ENCODE peak calls at places on chromosomes 2 and 18, in seven cellular contexts. G is H1, X is HepG2, N is K562, J is HCT116, V is GM12878, Q is SK-N-SH. L is an unnamed sample.

GRCh38 chr2:174835797-174836255 is 71.6 kb upstream of the CHRNA1 start:
- DNase-seq in G (peak), N (no peak), V (no peak), J (no peak), Q (no peak), X (no peak), L (no peak)

GRCh38 chr18:7482342-7482741 is 84.8 kb upstream of the PTPRM start:
- DNase-seq in Q (no peak), N (no peak), G (no peak), J (no peak), V (no peak), X (no peak), L (no peak)

GRCh38 chr18:78973357-78974083 is 6.1 kb upstream of the SALL3 start:
- DNase-seq in Q (no peak), J (no peak), G (no peak), V (no peak), X (no peak), N (no peak), L (no peak)

GRCh38 chr2:120536141-120536540 is 190.2 kb downstream of the INHBB start:
- DNase-seq in X (no peak), G (no peak), N (no peak), J (no peak), Q (no peak), V (no peak), L (no peak)

GRCh38 chr18:79687806-79688205 is 8.2 kb downstream of the CTDP1 start:
- DNase-seq in X (no peak), J (no peak), Q (peak), N (no peak), V (no peak), G (no peak), L (no peak)

GRCh38 chr18:24319757-24320156 is 77.9 kb downstream of the OSBPL1A start:
- DNase-seq in G (no peak), X (no peak), V (no peak), Q (peak), N (no peak), J (no peak), L (no peak)

GRCh38 chr2:88880441-88880953 is 189.0 kb downstream of the RPIA start:
- DNase-seq in J (peak), Q (peak), G (no peak), N (peak), X (peak), V (no peak), L (peak)

GRCh38 chr2:23135481-23136100 is 249.4 kb upstream of the KLHL29 start:
- DNase-seq in N (no peak), J (no peak), X (no peak), G (peak), V (no peak), Q (no peak), L (no peak)

GRCh38 chr2:16218651-16219050 is 278.3 kb downstream of the MYCN start:
- DNase-seq in V (no peak), X (peak), Q (peak), G (no peak), N (peak), J (peak), L (no peak)

GRCh38 chr2:207254526-207255464 is 89.0 kb upstream of the KLF7 start:
- DNase-seq in G (no peak), J (no peak), V (no peak), Q (no peak), X (no peak), N (no peak), L (no peak)

GRCh38 chr18:36153203-36153602 is 23.5 kb downstream of the ELP2 start:
- DNase-seq in Q (no peak), V (no peak), X (peak), J (no peak), G (no peak), N (no peak), L (no peak)

GRCh38 chr2:183037281-183037659 is 987 bp downstream of the NCKAP1 start:
- DNase-seq in N (no peak), J (peak), V (no peak), Q (no peak), G (no peak), X (peak), L (no peak)

GRCh38 chr2:208222351-208222750 is 32.5 kb downstream of the IDH1 start:
- DNase-seq in V (no peak), J (no peak), Q (no peak), X (no peak), G (no peak), N (peak), L (no peak)

GRCh38 chr2:121071058-121071504 is 213.9 kb downstream of the TFCP2L1 start:
- DNase-seq in G (no peak), X (peak), N (peak), J (peak), Q (peak), V (no peak), L (no peak)

GRCh38 chr2:132911726-132912724 is 242.0 kb upstream of the LYPD1 start:
- DNase-seq in X (no peak), J (no peak), G (no peak), N (no peak), V (no peak), Q (peak), L (no peak)

GRCh38 chr2:9910699-9911098 is 40.8 kb upstream of the GRHL1 start:
- DNase-seq in Q (no peak), N (no peak), V (no peak), G (no peak), J (no peak), X (no peak), L (no peak)

GRCh38 chr2:3313845-3314375 is 63.7 kb downstream of the EIPR1 start:
- DNase-seq in X (no peak), Q (peak), J (no peak), V (no peak), G (no peak), N (no peak), L (no peak)

GRCh38 chr2:101737478-101738240 is 40.2 kb downstream of the MAP4K4 start:
- DNase-seq in V (no peak), Q (no peak), G (no peak), N (no peak), X (no peak), J (no peak), L (no peak)

GRCh38 chr2:201205516-201205850 is 22.5 kb downstream of the CASP10 start:
- DNase-seq in Q (no peak), J (no peak), V (no peak), X (no peak), N (no peak), G (no peak), L (no peak)

GRCh38 chr2:174510583-174511189 is 23.9 kb upstream of the GPR155 start:
- DNase-seq in G (no peak), V (no peak), Q (no peak), N (no peak), X (peak), J (peak), L (no peak)

DNA sequence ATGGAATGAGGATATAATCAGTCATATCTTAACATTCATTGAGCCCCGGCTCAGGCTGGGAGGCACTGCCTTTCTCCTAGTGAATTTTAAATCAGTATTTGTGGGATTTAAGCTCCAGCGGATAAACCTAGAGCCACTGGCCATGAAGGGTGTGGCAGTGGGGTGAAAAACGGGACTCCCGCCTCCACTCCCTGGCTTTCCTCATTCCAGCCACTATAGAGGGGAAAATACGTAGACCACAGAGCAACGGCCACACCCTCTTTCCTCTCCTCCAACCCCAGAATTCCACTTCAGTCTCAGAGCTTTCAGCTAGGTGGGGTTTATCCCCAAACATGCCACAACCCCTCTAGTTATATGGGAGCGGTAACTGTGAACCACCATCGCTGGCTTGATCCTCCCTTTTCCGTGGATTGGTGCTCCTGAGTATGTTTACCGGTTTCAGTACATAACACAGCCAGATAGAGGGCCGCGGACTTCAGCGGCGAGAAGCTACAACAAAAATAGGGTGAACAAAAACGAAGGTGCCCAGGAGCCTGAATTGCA is 70.6 kb upstream of the ITGB6 start:
- DNase-seq in N (no peak), Q (peak), J (no peak), G (no peak), V (no peak), X (no peak), L (no peak)
- H3K4me3 ChIP-seq in N (peak), Q (no peak), J (peak), G (peak), V (no peak), X (peak), L (peak)

GRCh38 chr2:36360063-36360462 is 4.5 kb downstream of the CRIM1 start:
- DNase-seq in N (no peak), G (no peak), V (no peak), Q (no peak), X (no peak), J (no peak), L (no peak)

GRCh38 chr2:36357506-36358316 is 2.1 kb downstream of the CRIM1 start:
- DNase-seq in X (peak), V (no peak), G (no peak), Q (peak), J (peak), N (no peak), L (no peak)

GRCh38 chr2:36356990-36357505 is 1.5 kb downstream of the CRIM1 start:
- DNase-seq in G (no peak), X (peak), N (no peak), Q (peak), J (no peak), V (no peak), L (no peak)

GRCh38 chr2:36359006-36359580 is 3.5 kb downstream of the CRIM1 start:
- DNase-seq in G (no peak), J (no peak), Q (peak), X (no peak), V (no peak), N (no peak), L (no peak)

GRCh38 chr2:36358317-36358659 is 2.7 kb downstream of the CRIM1 start:
- DNase-seq in J (no peak), X (no peak), Q (no peak), N (no peak), V (no peak), G (no peak), L (no peak)
- TF ChIP-seq SIN3A in J (no peak), X (no peak), Q (peak), N (no peak), V (no peak), G (no peak), L (no peak)

DNA sequence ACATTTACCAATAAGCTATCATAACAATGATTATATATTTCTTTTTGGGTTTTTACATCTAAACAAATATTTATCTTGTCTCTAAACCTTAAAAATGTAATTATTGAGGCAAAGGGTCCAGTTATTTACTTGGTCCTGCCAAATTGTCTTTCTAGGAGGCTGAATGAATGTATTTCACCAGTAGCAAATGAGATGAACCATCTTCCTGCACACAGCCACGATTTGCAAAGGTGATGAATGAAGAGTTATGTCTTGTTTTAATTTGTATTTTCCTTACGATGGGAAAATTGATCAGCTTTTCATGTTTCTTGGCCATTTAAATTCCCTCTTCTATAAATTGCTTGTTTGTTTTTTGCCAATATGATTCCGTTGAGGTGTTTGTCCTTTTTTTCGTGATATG is 1.4 kb downstream of the SP100 start:
- DNase-seq in J (no peak), V (no peak), Q (no peak), X (no peak), N (no peak), G (no peak), L (no peak)
- H3K4me3 ChIP-seq in J (no peak), V (peak), Q (peak), X (peak), N (peak), G (no peak), L (peak)

DNA sequence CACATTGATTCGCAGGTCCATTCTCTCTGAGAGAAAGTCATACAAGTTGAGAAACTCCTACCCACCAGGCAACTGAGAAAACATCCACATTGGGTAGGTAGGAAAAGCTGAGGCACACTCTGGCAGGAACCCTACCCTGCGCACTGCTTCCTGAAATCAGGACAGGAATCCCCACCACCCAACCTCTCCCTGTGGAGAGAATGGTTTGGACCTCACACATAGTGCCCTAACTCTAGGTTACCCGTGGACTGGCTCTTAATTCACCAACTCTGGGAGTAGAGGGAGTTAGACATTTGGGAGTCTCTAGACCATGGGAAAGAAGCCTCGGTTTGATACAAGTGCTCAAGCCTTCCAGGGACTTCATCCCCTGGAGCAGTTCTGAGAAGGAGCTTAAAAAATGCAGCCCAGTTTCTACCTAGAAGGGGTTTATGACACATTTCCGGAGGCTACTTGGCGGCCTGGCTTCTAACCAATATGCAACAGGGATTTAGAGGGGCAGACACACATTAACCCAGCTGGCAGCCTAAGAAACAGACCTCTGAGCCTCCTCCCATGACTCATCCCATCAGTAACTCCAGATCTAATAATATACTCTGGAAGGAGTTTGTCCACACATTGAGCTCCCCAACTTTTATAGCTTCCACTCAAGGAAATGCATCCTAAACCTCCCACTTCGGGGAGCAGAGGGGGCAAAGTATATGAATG is 136.7 kb downstream of the EML6 start:
- DNase-seq in V (no peak), N (no peak), Q (no peak), J (no peak), G (no peak), X (no peak), L (no peak)
- TF ChIP-seq SIN3A in V (no peak), N (no peak), Q (no peak), J (no peak), G (no peak), X (no peak), L (no peak)

DNA sequence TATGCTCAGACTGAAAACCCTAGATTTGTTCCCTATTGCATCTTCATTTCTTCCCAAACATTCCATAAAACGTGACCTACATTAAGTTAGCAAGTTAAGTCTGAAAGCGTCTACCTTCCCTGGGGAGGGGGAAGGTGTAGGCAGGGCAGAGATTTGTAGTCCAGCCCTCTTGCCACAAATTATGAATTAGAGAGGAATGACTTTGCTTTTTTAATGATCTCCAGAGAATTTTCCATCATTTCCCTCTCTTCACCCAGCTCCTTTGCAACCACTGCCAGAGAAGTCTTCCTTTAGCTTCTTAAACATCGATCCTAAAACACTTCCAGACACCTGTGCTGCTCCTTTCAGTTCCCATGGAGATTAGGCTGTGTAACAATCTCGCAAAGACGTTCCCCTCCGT is 1.2 kb downstream of the C2orf76 start:
- DNase-seq in N (no peak), G (no peak), Q (no peak), J (no peak), V (no peak), X (no peak), L (no peak)
- H3K4me3 ChIP-seq in N (peak), G (peak), Q (peak), J (peak), V (peak), X (peak), L (peak)

DNA sequence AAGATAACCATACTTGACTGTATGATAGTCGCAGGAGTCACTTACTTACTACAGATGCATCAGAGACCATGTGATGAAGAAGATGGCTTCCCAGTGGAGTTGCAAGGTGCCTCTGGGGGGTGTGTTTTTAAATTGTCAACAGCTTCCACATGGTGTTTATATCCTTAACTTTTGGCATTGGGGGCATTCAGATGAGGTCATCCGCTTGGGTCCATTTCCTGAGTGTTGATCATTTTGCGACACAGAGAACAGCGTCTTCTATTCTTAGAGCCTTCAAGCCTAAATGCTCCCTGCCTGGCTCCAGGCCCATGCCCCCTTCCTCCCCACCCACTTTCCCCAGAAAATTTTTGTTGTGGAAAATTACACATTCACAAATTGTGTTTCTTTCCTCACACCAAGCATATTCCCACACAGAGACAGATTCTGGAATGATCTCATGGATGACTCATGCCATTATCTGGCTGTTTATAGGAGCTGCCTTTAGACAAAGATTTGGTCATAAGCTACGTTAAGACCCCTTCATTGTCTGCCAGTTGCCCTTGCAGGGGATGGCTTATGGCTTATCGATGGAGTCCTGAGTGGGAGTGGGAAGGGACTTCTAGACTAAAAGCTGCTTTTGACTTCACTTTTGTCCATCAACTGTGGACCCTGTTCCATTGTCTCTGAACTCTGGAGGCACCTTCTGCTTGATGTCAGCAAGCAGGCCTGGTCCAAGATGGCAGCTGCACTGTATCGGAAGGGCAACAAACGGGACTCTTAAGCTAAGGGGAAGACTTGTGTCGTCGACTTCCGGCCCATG is 91.8 kb downstream of the CABLES1 start:
- DNase-seq in X (no peak), N (no peak), Q (no peak), V (no peak), J (no peak), G (no peak), L (no peak)
- TF ChIP-seq SIN3A in X (no peak), N (no peak), Q (no peak), V (no peak), J (no peak), G (no peak), L (no peak)

GRCh38 chr2:151343073-151343472 is 14.3 kb upstream of the TNFAIP6 start:
- DNase-seq in Q (no peak), J (no peak), N (no peak), V (no peak), G (no peak), X (no peak), L (no peak)

GRCh38 chr2:151338115-151338514 is 19.3 kb upstream of the TNFAIP6 start:
- DNase-seq in V (no peak), G (no peak), Q (no peak), N (no peak), X (no peak), J (no peak), L (no peak)

GRCh38 chr2:151337643-151338042 is 19.7 kb upstream of the TNFAIP6 start:
- DNase-seq in G (no peak), X (no peak), Q (no peak), N (no peak), V (no peak), J (no peak), L (no peak)

GRCh38 chr2:151334082-151334815 is 23.1 kb upstream of the TNFAIP6 start:
- DNase-seq in J (no peak), Q (peak), N (no peak), G (no peak), X (peak), V (no peak), L (no peak)

DNA sequence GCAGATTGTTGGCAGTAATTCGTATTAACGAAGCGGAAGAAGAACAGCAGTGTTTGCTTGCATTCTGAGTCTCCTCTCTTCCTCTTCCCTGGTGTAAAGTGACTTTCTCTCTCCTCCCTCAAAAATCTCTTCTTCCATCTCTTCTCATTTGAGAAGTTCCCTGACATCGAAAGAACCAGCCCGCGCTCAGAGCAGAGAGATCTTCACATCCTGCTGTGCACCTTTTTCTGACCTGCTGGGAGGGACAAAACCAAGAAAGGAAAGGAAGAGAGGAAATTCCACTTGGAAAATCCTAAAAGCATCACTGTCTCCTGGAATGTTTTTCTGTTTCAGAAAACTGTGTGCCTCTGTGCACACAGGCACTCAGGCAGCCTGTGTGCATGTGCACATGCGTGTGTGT is 18.2 kb upstream of the TNFAIP6 start:
- DNase-seq in Q (no peak), G (no peak), X (no peak), J (no peak), N (no peak), V (no peak), L (no peak)
- H3K4me3 ChIP-seq in Q (no peak), G (no peak), X (no peak), J (no peak), N (no peak), V (no peak), L (no peak)

GRCh38 chr18:9066358-9066757 is 36.1 kb upstream of the NDUFV2 start:
- DNase-seq in V (no peak), X (no peak), N (no peak), J (no peak), G (no peak), Q (no peak), L (no peak)
- TF ChIP-seq SIN3A in V (no peak), X (no peak), N (no peak), J (no peak), G (no peak), Q (no peak), L (no peak)

DNA sequence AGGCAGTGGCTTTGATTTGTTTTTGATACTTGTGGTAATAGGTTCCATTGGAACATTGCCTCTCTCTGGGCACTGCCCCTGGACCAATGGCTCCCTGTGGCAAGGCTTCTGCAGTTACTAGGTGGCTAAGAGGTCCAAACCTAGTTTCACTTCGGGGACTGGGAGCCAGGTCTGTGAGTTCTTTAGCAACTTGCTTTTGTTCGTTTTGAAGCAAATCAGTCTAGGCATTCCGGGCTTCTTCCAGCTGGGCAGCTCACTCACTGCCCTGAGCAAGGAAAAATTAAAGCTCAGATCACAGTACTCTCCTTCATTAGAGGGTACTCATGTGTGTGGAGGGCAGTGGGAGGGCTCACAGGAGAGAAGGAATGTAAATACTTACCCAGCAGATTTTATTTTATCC is 80.2 kb downstream of the SPP2 start:
- DNase-seq in Q (no peak), J (no peak), G (no peak), N (no peak), X (no peak), V (no peak), L (no peak)
- H3K4me3 ChIP-seq in Q (no peak), J (no peak), G (no peak), N (no peak), X (no peak), V (no peak), L (no peak)

L was measured in Panc1.